ENCODE peak calls at places on chromosome 11, in five cellular contexts. One of them, this sample, is unnamed.

GRCh38 chr11:8671651-8672062 is 10.8 kb downstream of the TRIM66 start:
- ATAC-seq in naive thymus-derived CD4-positive, alpha-beta T cell: no peak
- ATAC-seq in activated B cell treated with CpG ODN at 0.5 μM for 24 hours: no peak
- ATAC-seq in central memory CD8-positive, alpha-beta T cell: no peak
- ATAC-seq in HepG2: no peak
- ATAC-seq in this sample: no peak

GRCh38 chr11:96037267-96037990 is 113.5 kb upstream of the MTMR2 start:
- ATAC-seq in activated B cell treated with CpG ODN at 0.5 μM for 24 hours: no peak
- ATAC-seq in HepG2: no peak
- ATAC-seq in naive thymus-derived CD4-positive, alpha-beta T cell: no peak
- ATAC-seq in central memory CD8-positive, alpha-beta T cell: no peak
- ATAC-seq in this sample: no peak

GRCh38 chr11:65973439-65974110 is 12.0 kb downstream of the SART1 start:
- ATAC-seq in naive thymus-derived CD4-positive, alpha-beta T cell: no peak
- ATAC-seq in HepG2: no peak
- ATAC-seq in central memory CD8-positive, alpha-beta T cell: no peak
- ATAC-seq in activated B cell treated with CpG ODN at 0.5 μM for 24 hours: no peak
- ATAC-seq in this sample: no peak

GRCh38 chr11:111944139-111944538 is 7.0 kb downstream of the DIXDC1 start:
- ATAC-seq in naive thymus-derived CD4-positive, alpha-beta T cell: no peak
- ATAC-seq in activated B cell treated with CpG ODN at 0.5 μM for 24 hours: no peak
- ATAC-seq in HepG2: no peak
- ATAC-seq in central memory CD8-positive, alpha-beta T cell: no peak
- ATAC-seq in this sample: no peak

GRCh38 chr11:119179983-119180382 is 5.3 kb upstream of the NHERF4 start:
- ATAC-seq in central memory CD8-positive, alpha-beta T cell: no peak
- ATAC-seq in HepG2: no peak
- ATAC-seq in activated B cell treated with CpG ODN at 0.5 μM for 24 hours: no peak
- ATAC-seq in naive thymus-derived CD4-positive, alpha-beta T cell: no peak
- ATAC-seq in this sample: no peak

GRCh38 chr11:131845255-131845654 is 474.8 kb downstream of the NTM start:
- ATAC-seq in naive thymus-derived CD4-positive, alpha-beta T cell: no peak
- ATAC-seq in HepG2: no peak
- ATAC-seq in activated B cell treated with CpG ODN at 0.5 μM for 24 hours: no peak
- ATAC-seq in central memory CD8-positive, alpha-beta T cell: no peak
- ATAC-seq in this sample: no peak

GRCh38 chr11:16605440-16605970 is 132.9 kb upstream of the C11orf58 start:
- ATAC-seq in activated B cell treated with CpG ODN at 0.5 μM for 24 hours: no peak
- ATAC-seq in central memory CD8-positive, alpha-beta T cell: no peak
- ATAC-seq in naive thymus-derived CD4-positive, alpha-beta T cell: no peak
- ATAC-seq in HepG2: no peak
- ATAC-seq in this sample: no peak

GRCh38 chr11:103380031-103380430 is 270.8 kb downstream of the DYNC2H1 start:
- ATAC-seq in naive thymus-derived CD4-positive, alpha-beta T cell: no peak
- ATAC-seq in HepG2: no peak
- ATAC-seq in central memory CD8-positive, alpha-beta T cell: no peak
- ATAC-seq in activated B cell treated with CpG ODN at 0.5 μM for 24 hours: no peak
- ATAC-seq in this sample: no peak

GRCh38 chr11:62592216-62592815 is 993 bp upstream of the TUT1 start:
- ATAC-seq in activated B cell treated with CpG ODN at 0.5 μM for 24 hours: no peak
- ATAC-seq in central memory CD8-positive, alpha-beta T cell: no peak
- ATAC-seq in naive thymus-derived CD4-positive, alpha-beta T cell: no peak
- ATAC-seq in HepG2: peak; percentile 38
- ATAC-seq in this sample: no peak